ENCODE peak calls at places on chromosome 9, in five cellular contexts. E is fibroblast of lung; O is CD4-positive, CD25-positive, alpha-beta regulatory T cell; V is MM.1S; F is CD8-positive, alpha-beta memory T cell. U is an unnamed sample.

GRCh38 chr9:114883709-114884108 is 46.7 kb downstream of the TNFSF8 start:
- DNase-seq in E (no peak), O (no peak), V (no peak), F (no peak), U (peak; percentile 58)

GRCh38 chr9:88503845-88504764 is 30.9 kb upstream of the NXNL2 start:
- DNase-seq in E (no peak), O (no peak), V (no peak), F (no peak), U (no peak)

GRCh38 chr9:104977580-104977979 is 49.6 kb upstream of the ABCA1 start:
- DNase-seq in E (no peak), O (no peak), V (no peak), F (no peak), U (no peak)

GRCh38 chr9:126470251-126470993 is 143.3 kb upstream of the LMX1B start:
- DNase-seq in E (no peak), O (no peak), V (peak; percentile 61), F (no peak), U (no peak)

GRCh38 chr9:34610434-34611206 is 1.3 kb downstream of the RPP25L start:
- DNase-seq in E (no peak), O (no peak), V (no peak), F (no peak), U (no peak)

GRCh38 chr9:124458441-124458840 is 8.2 kb downstream of the ADGRD2 start:
- DNase-seq in E (no peak), O (no peak), V (no peak), F (no peak), U (no peak)

GRCh38 chr9:12230708-12231107 is 462.5 kb upstream of the TYRP1 start:
- DNase-seq in E (no peak), O (no peak), V (peak; percentile 39), F (no peak), U (no peak)

GRCh38 chr9:133839822-133840329 is 101.7 kb upstream of the SARDH start:
- DNase-seq in E (peak; percentile 56), O (no peak), V (no peak), F (no peak), U (no peak)

GRCh38 chr9:77946969-77947368 is 84.6 kb downstream of the GNAQ start:
- DNase-seq in E (no peak), O (no peak), V (no peak), F (no peak), U (no peak)

GRCh38 chr9:70539526-70539925 is 125.1 kb upstream of the KLF9 start:
- DNase-seq in E (peak; percentile 29), O (no peak), V (no peak), F (no peak), U (no peak)

GRCh38 chr9:99607852-99608448 is 213.7 kb upstream of the NR4A3 start:
- DNase-seq in E (peak; percentile 5), O (no peak), V (no peak), F (no peak), U (no peak)

GRCh38 chr9:109912082-109912581 is 132.1 kb downstream of the PALM2AKAP2 start:
- DNase-seq in E (peak; percentile 83), O (no peak), V (no peak), F (no peak), U (no peak)

GRCh38 chr9:109908459-109909390 is 128.7 kb downstream of the PALM2AKAP2 start:
- DNase-seq in E (peak; percentile 83), O (no peak), V (no peak), F (no peak), U (no peak)

GRCh38 chr9:109913461-109913810 is 133.4 kb downstream of the PALM2AKAP2 start:
- DNase-seq in E (no peak), O (no peak), V (no peak), F (no peak), U (no peak)

GRCh38 chr9:109912726-109913460 is 132.9 kb downstream of the PALM2AKAP2 start:
- DNase-seq in E (peak; percentile 70), O (no peak), V (peak; percentile 64), F (no peak), U (no peak)

GRCh38 chr9:109910616-109911568 is 130.9 kb downstream of the PALM2AKAP2 start:
- DNase-seq in E (peak; percentile 76), O (no peak), V (no peak), F (no peak), U (no peak)
- H3K27ac ChIP-seq in E (peak overlapping the region; percentile 96), O (no peak overlapping the region), V (no peak overlapping the region), F (no peak overlapping the region), U (peak overlapping the region; percentile 75)

DNA sequence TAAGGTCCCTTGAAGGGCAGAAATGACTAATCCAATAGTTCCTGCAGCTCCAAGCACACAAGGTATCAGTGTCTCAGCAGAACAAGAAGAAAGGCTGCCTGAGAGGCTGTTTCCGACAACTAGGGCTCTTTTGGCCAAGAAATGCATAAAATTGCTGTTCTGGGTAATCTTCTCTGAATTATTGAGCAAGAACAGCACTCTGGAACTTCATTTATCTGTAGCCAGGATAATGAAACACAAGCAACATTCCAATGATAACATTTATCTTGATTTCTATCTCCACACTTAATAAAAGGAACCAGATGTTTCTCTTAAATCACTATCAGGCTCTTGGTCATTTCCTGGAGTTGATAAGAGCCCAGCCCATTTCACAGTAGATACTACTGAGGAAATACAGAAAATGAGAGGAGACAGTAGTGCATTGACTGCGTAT is 17.0 kb upstream of the AUH start:
- DNase-seq in E (peak; percentile 73), O (no peak), V (no peak), F (no peak), U (no peak)
- H3K27ac ChIP-seq in E (peak overlapping the region; percentile 23), O (no peak overlapping the region), V (no peak overlapping the region), F (no peak overlapping the region), U (no peak overlapping the region)

GRCh38 chr9:127855522-127855921 is 1.1 kb upstream of the ENG start:
- DNase-seq in E (no peak), O (no peak), V (no peak), F (no peak), U (no peak)
- H3K27ac ChIP-seq in E (no peak overlapping the region), O (no peak overlapping the region), V (no peak overlapping the region), F (no peak overlapping the region), U (no peak overlapping the region)

GRCh38 chr9:93477397-93477796 is 24.0 kb upstream of the FAM120AOS start:
- DNase-seq in E (no peak), O (no peak), V (no peak), F (no peak), U (no peak)
- H3K27ac ChIP-seq in E (no peak overlapping the region), O (no peak overlapping the region), V (no peak overlapping the region), F (no peak overlapping the region), U (no peak overlapping the region)

GRCh38 chr9:561430-561829 is 280.1 kb upstream of the DMRT1 start:
- DNase-seq in E (peak; percentile 11), O (no peak), V (no peak), F (no peak), U (no peak)
- H3K27ac ChIP-seq in E (no peak overlapping the region), O (no peak overlapping the region), V (no peak overlapping the region), F (no peak overlapping the region), U (no peak overlapping the region)

GRCh38 chr9:16170119-16170518 is 617.3 kb downstream of the CCDC171 start:
- DNase-seq in E (no peak), O (no peak), V (no peak), F (no peak), U (no peak)
- H3K27ac ChIP-seq in E (no peak overlapping the region), O (no peak overlapping the region), V (no peak overlapping the region), F (no peak overlapping the region), U (no peak overlapping the region)

U was measured in epithelial cell of prostate.